ENCODE peak calls at places on chromosomes 2 and 18, in five cellular contexts. One of them, this sample, is unnamed.

GRCh38 chr2:233424028-233424951 is 70.0 kb downstream of the DGKD start:
- DNase-seq in NCI-H2081 treated with DMSO at 0.1 percent for 48 hours: no peak
- DNase-seq in RKO: no peak
- DNase-seq in NAMALWA: no peak
- DNase-seq in left colon: peak; percentile 77
- DNase-seq in this sample: no peak

GRCh38 chr2:238060096-238060541 is 682 bp upstream of the SCLY start:
- DNase-seq in NCI-H2081 treated with DMSO at 0.1 percent for 48 hours: no peak
- DNase-seq in RKO: peak; percentile 36
- DNase-seq in NAMALWA: no peak
- DNase-seq in left colon: no peak
- DNase-seq in this sample: no peak

GRCh38 chr18:45503988-45504387 is 111.3 kb upstream of the SLC14A2 start:
- DNase-seq in NCI-H2081 treated with DMSO at 0.1 percent for 48 hours: no peak
- DNase-seq in RKO: no peak
- DNase-seq in NAMALWA: no peak
- DNase-seq in left colon: no peak
- DNase-seq in this sample: no peak

GRCh38 chr2:184302506-184302905 is 295.8 kb upstream of the ZNF804A start:
- DNase-seq in NCI-H2081 treated with DMSO at 0.1 percent for 48 hours: no peak
- DNase-seq in RKO: peak; percentile 7
- DNase-seq in NAMALWA: no peak
- DNase-seq in left colon: no peak
- DNase-seq in this sample: no peak

GRCh38 chr2:23122681-23123080 is 262.3 kb upstream of the KLHL29 start:
- DNase-seq in NCI-H2081 treated with DMSO at 0.1 percent for 48 hours: no peak
- DNase-seq in RKO: no peak
- DNase-seq in NAMALWA: no peak
- DNase-seq in left colon: no peak
- DNase-seq in this sample: no peak

GRCh38 chr2:176554107-176555048 is 285.1 kb downstream of the MTX2 start:
- DNase-seq in NCI-H2081 treated with DMSO at 0.1 percent for 48 hours: peak; percentile 64
- DNase-seq in RKO: peak; percentile 76
- DNase-seq in NAMALWA: peak; percentile 85
- DNase-seq in left colon: no peak
- DNase-seq in this sample: peak; percentile 56

GRCh38 chr2:148670773-148671172 is 26.2 kb downstream of the EPC2 start:
- DNase-seq in NCI-H2081 treated with DMSO at 0.1 percent for 48 hours: no peak
- DNase-seq in RKO: peak; percentile 39
- DNase-seq in NAMALWA: no peak
- DNase-seq in left colon: no peak
- DNase-seq in this sample: no peak

GRCh38 chr2:50419778-50420177 is 612.2 kb downstream of the NRXN1 start:
- DNase-seq in NCI-H2081 treated with DMSO at 0.1 percent for 48 hours: no peak
- DNase-seq in RKO: no peak
- DNase-seq in NAMALWA: no peak
- DNase-seq in left colon: no peak
- DNase-seq in this sample: no peak

GRCh38 chr2:85741811-85742507 is 11.8 kb upstream of the ATOH8 start:
- DNase-seq in NCI-H2081 treated with DMSO at 0.1 percent for 48 hours: no peak
- DNase-seq in RKO: no peak
- DNase-seq in NAMALWA: no peak
- DNase-seq in left colon: peak; percentile 56
- DNase-seq in this sample: no peak

GRCh38 chr2:85717308-85718005 is 23.3 kb downstream of the GNLY start:
- DNase-seq in NCI-H2081 treated with DMSO at 0.1 percent for 48 hours: no peak
- DNase-seq in RKO: no peak
- DNase-seq in NAMALWA: no peak
- DNase-seq in left colon: no peak
- DNase-seq in this sample: no peak

GRCh38 chr2:157150747-157151146 is 106.8 kb upstream of the GALNT5 start:
- DNase-seq in NCI-H2081 treated with DMSO at 0.1 percent for 48 hours: no peak
- DNase-seq in RKO: no peak
- DNase-seq in NAMALWA: no peak
- DNase-seq in left colon: no peak
- DNase-seq in this sample: no peak

GRCh38 chr2:39508243-39508642 is 71.2 kb upstream of the MAP4K3 start:
- DNase-seq in NCI-H2081 treated with DMSO at 0.1 percent for 48 hours: no peak
- DNase-seq in RKO: no peak
- DNase-seq in NAMALWA: no peak
- DNase-seq in left colon: no peak
- DNase-seq in this sample: no peak

GRCh38 chr2:84338069-84338468 is 121.0 kb downstream of the SUCLG1 start:
- DNase-seq in NCI-H2081 treated with DMSO at 0.1 percent for 48 hours: no peak
- DNase-seq in RKO: no peak
- DNase-seq in NAMALWA: no peak
- DNase-seq in left colon: no peak
- DNase-seq in this sample: no peak

GRCh38 chr2:16005819-16006536 is 65.6 kb downstream of the MYCN start:
- DNase-seq in NCI-H2081 treated with DMSO at 0.1 percent for 48 hours: no peak
- DNase-seq in RKO: peak; percentile 41
- DNase-seq in NAMALWA: no peak
- DNase-seq in left colon: peak; percentile 57
- DNase-seq in this sample: no peak

GRCh38 chr18:77084757-77085035 is 47.9 kb downstream of the MBP start:
- DNase-seq in NCI-H2081 treated with DMSO at 0.1 percent for 48 hours: no peak
- DNase-seq in RKO: no peak
- DNase-seq in NAMALWA: no peak
- DNase-seq in left colon: no peak
- DNase-seq in this sample: no peak

GRCh38 chr2:232204457-232204931 is 174.1 kb upstream of the ALPP start:
- DNase-seq in NCI-H2081 treated with DMSO at 0.1 percent for 48 hours: no peak
- DNase-seq in RKO: no peak
- DNase-seq in NAMALWA: no peak
- DNase-seq in left colon: no peak
- DNase-seq in this sample: no peak

GRCh38 chr2:73593676-73594075 is 48.5 kb downstream of the NAT8 start:
- DNase-seq in NCI-H2081 treated with DMSO at 0.1 percent for 48 hours: no peak
- DNase-seq in RKO: no peak
- DNase-seq in NAMALWA: no peak
- DNase-seq in left colon: no peak
- DNase-seq in this sample: no peak

GRCh38 chr2:15890936-15891905 is 49.1 kb upstream of the MYCN start:
- DNase-seq in NCI-H2081 treated with DMSO at 0.1 percent for 48 hours: no peak
- DNase-seq in RKO: no peak
- DNase-seq in NAMALWA: no peak
- DNase-seq in left colon: no peak
- DNase-seq in this sample: no peak

GRCh38 chr18:39701839-39702238 is 2136.2 kb upstream of the CELF4 start:
- DNase-seq in NCI-H2081 treated with DMSO at 0.1 percent for 48 hours: no peak
- DNase-seq in RKO: peak; percentile 54
- DNase-seq in NAMALWA: no peak
- DNase-seq in left colon: no peak
- DNase-seq in this sample: no peak

GRCh38 chr2:148876589-148877402 is 1.8 kb downstream of the KIF5C start:
- DNase-seq in NCI-H2081 treated with DMSO at 0.1 percent for 48 hours: peak; percentile 70
- DNase-seq in RKO: no peak
- DNase-seq in NAMALWA: no peak
- DNase-seq in left colon: no peak
- DNase-seq in this sample: peak; percentile 67

GRCh38 chr2:199977984-199978415 is 22.6 kb downstream of the MAIP1 start:
- DNase-seq in NCI-H2081 treated with DMSO at 0.1 percent for 48 hours: no peak
- DNase-seq in RKO: peak; percentile 40
- DNase-seq in NAMALWA: no peak
- DNase-seq in left colon: peak; percentile 57
- DNase-seq in this sample: no peak

GRCh38 chr18:12726774-12727550 is 24.1 kb downstream of the PSMG2 start:
- DNase-seq in NCI-H2081 treated with DMSO at 0.1 percent for 48 hours: no peak
- DNase-seq in RKO: peak; percentile 71
- DNase-seq in NAMALWA: peak; percentile 77
- DNase-seq in left colon: no peak
- DNase-seq in this sample: no peak

GRCh38 chr2:45935791-45936622 is 284.5 kb downstream of the PRKCE start:
- DNase-seq in NCI-H2081 treated with DMSO at 0.1 percent for 48 hours: peak; percentile 58
- DNase-seq in RKO: peak; percentile 99
- DNase-seq in NAMALWA: no peak
- DNase-seq in left colon: peak; percentile 91
- DNase-seq in this sample: peak; percentile 79

GRCh38 chr2:70553334-70553583 is 367 bp downstream of the TGFA start:
- DNase-seq in NCI-H2081 treated with DMSO at 0.1 percent for 48 hours: no peak
- DNase-seq in RKO: no peak
- DNase-seq in NAMALWA: no peak
- DNase-seq in left colon: peak; percentile 56
- DNase-seq in this sample: peak; percentile 31

GRCh38 chr18:79857082-79857661 is 59.4 kb downstream of the KCNG2 start:
- DNase-seq in NCI-H2081 treated with DMSO at 0.1 percent for 48 hours: no peak
- DNase-seq in RKO: peak; percentile 5
- DNase-seq in NAMALWA: no peak
- DNase-seq in left colon: no peak
- DNase-seq in this sample: no peak

GRCh38 chr2:63663013-63663864 is 74.5 kb downstream of the MDH1 start:
- DNase-seq in NCI-H2081 treated with DMSO at 0.1 percent for 48 hours: no peak
- DNase-seq in RKO: no peak
- DNase-seq in NAMALWA: no peak
- DNase-seq in left colon: no peak
- DNase-seq in this sample: no peak

GRCh38 chr2:233992481-233993217 is 57.9 kb upstream of the SPP2 start:
- DNase-seq in NCI-H2081 treated with DMSO at 0.1 percent for 48 hours: no peak
- DNase-seq in RKO: no peak
- DNase-seq in NAMALWA: no peak
- DNase-seq in left colon: no peak
- DNase-seq in this sample: no peak

GRCh38 chr2:29009711-29010677 is 28.9 kb downstream of the TOGARAM2 start:
- DNase-seq in NCI-H2081 treated with DMSO at 0.1 percent for 48 hours: no peak
- DNase-seq in RKO: no peak
- DNase-seq in NAMALWA: no peak
- DNase-seq in left colon: no peak
- DNase-seq in this sample: no peak

GRCh38 chr18:13416208-13416607 is 197.6 kb downstream of the LDLRAD4 start:
- DNase-seq in NCI-H2081 treated with DMSO at 0.1 percent for 48 hours: no peak
- DNase-seq in RKO: no peak
- DNase-seq in NAMALWA: no peak
- DNase-seq in left colon: no peak
- DNase-seq in this sample: no peak

GRCh38 chr18:43571078-43571689 is 293.9 kb upstream of the SYT4 start:
- DNase-seq in NCI-H2081 treated with DMSO at 0.1 percent for 48 hours: peak; percentile 43
- DNase-seq in RKO: peak; percentile 52
- DNase-seq in NAMALWA: peak; percentile 72
- DNase-seq in left colon: no peak
- DNase-seq in this sample: peak; percentile 43

GRCh38 chr2:77086478-77086877 is 435.7 kb downstream of the LRRTM4 start:
- DNase-seq in NCI-H2081 treated with DMSO at 0.1 percent for 48 hours: no peak
- DNase-seq in RKO: no peak
- DNase-seq in NAMALWA: no peak
- DNase-seq in left colon: no peak
- DNase-seq in this sample: no peak

GRCh38 chr2:120319686-120320317 is 26.1 kb upstream of the INHBB start:
- DNase-seq in NCI-H2081 treated with DMSO at 0.1 percent for 48 hours: no peak
- DNase-seq in RKO: no peak
- DNase-seq in NAMALWA: no peak
- DNase-seq in left colon: no peak
- DNase-seq in this sample: no peak

GRCh38 chr2:209425082-209426071 is 1.5 kb downstream of the MAP2 start:
- DNase-seq in NCI-H2081 treated with DMSO at 0.1 percent for 48 hours: peak; percentile 42
- DNase-seq in RKO: peak; percentile 39
- DNase-seq in NAMALWA: peak; percentile 63
- DNase-seq in left colon: no peak
- DNase-seq in this sample: peak; percentile 31

GRCh38 chr18:25457636-25458035 is 105.7 kb upstream of the ZNF521 start:
- DNase-seq in NCI-H2081 treated with DMSO at 0.1 percent for 48 hours: no peak
- DNase-seq in RKO: no peak
- DNase-seq in NAMALWA: no peak
- DNase-seq in left colon: no peak
- DNase-seq in this sample: no peak

GRCh38 chr18:36624451-36625167 is 204.2 kb downstream of the TPGS2 start:
- DNase-seq in NCI-H2081 treated with DMSO at 0.1 percent for 48 hours: no peak
- DNase-seq in RKO: no peak
- DNase-seq in NAMALWA: no peak
- DNase-seq in left colon: no peak
- DNase-seq in this sample: no peak

GRCh38 chr2:226885769-226886435 is 50.0 kb downstream of the RHBDD1 start:
- DNase-seq in NCI-H2081 treated with DMSO at 0.1 percent for 48 hours: no peak
- DNase-seq in RKO: no peak
- DNase-seq in NAMALWA: no peak
- DNase-seq in left colon: no peak
- DNase-seq in this sample: no peak

GRCh38 chr2:62293490-62294212 is 97.7 kb downstream of the B3GNT2 start:
- DNase-seq in NCI-H2081 treated with DMSO at 0.1 percent for 48 hours: no peak
- DNase-seq in RKO: no peak
- DNase-seq in NAMALWA: peak; percentile 12
- DNase-seq in left colon: peak; percentile 91
- DNase-seq in this sample: no peak

GRCh38 chr2:75204833-75205232 is 5.5 kb upstream of the TACR1 start:
- DNase-seq in NCI-H2081 treated with DMSO at 0.1 percent for 48 hours: no peak
- DNase-seq in RKO: no peak
- DNase-seq in NAMALWA: peak; percentile 18
- DNase-seq in left colon: no peak
- DNase-seq in this sample: no peak